ENCODE peak calls at places on chromosomes 7 and 10, in ten cellular contexts. U is body of pancreas, Y is tibial nerve, M is transverse colon, E is endothelial cell of umbilical vein, W is Peyer's patch, R is adrenal gland, J is suprapubic skin, D is A549, Z is H1. F is an unnamed sample.

GRCh38 chr7:44980393-44981034 is 1.7 kb upstream of the MYO1G start:
- DNase-seq in U (no peak), Y (no peak), M (no peak), E (no peak), W (no peak), R (peak), J (no peak), D (no peak), Z (peak), F (peak)

GRCh38 chr10:129971381-129972144 is 7.5 kb upstream of the EBF3 start:
- DNase-seq in U (peak), Y (no peak), M (peak), E (peak), W (no peak), R (peak), J (peak), D (peak), Z (peak), F (no peak)

GRCh38 chr7:19117081-19117869 is at the start of gene TWIST1:
- DNase-seq in U (peak), Y (peak), M (no peak), E (no peak), W (no peak), R (peak), J (peak), D (peak), Z (peak), F (peak)

GRCh38 chr7:44750921-44751571 is 2.4 kb downstream of the ZMIZ2 start:
- DNase-seq in U (peak), Y (no peak), M (peak), E (no peak), W (peak), R (peak), J (no peak), D (no peak), Z (no peak), F (no peak)

GRCh38 chr10:125038637-125039036 is 96.7 kb downstream of the ZRANB1 start:
- DNase-seq in U (peak), Y (no peak), M (peak), E (no peak), W (peak), R (no peak), J (no peak), D (peak), Z (no peak), F (no peak)

GRCh38 chr7:138886501-138886917 is 88.5 kb upstream of the ATP6V0A4 start:
- DNase-seq in U (no peak), Y (no peak), M (no peak), E (peak), W (no peak), R (peak), J (no peak), D (peak), Z (no peak), F (peak)

GRCh38 chr7:117673839-117674238 is 194.0 kb downstream of the CFTR start:
- DNase-seq in U (no peak), Y (no peak), M (no peak), E (peak), W (no peak), R (no peak), J (no peak), D (peak), Z (no peak), F (no peak)

GRCh38 chr10:7218974-7219373 is 191.9 kb downstream of the SFMBT2 start:
- DNase-seq in U (no peak), Y (no peak), M (no peak), E (no peak), W (no peak), R (no peak), J (no peak), D (peak), Z (no peak), F (no peak)

GRCh38 chr7:7569113-7569527 is 2.4 kb downstream of the MIOS start:
- DNase-seq in U (no peak), Y (no peak), M (no peak), E (no peak), W (no peak), R (peak), J (no peak), D (no peak), Z (no peak), F (no peak)

GRCh38 chr10:10798543-10799192 is 219.0 kb upstream of the CELF2 start:
- DNase-seq in U (no peak), Y (no peak), M (no peak), E (peak), W (no peak), R (no peak), J (no peak), D (no peak), Z (peak), F (no peak)

GRCh38 chr10:72316748-72317435 is 37.8 kb downstream of the DNAJB12 start:
- DNase-seq in U (peak), Y (no peak), M (peak), E (peak), W (peak), R (peak), J (no peak), D (peak), Z (no peak), F (no peak)

GRCh38 chr7:10022957-10023356 is 950.7 kb upstream of the PHF14 start:
- DNase-seq in U (peak), Y (no peak), M (no peak), E (peak), W (no peak), R (peak), J (no peak), D (no peak), Z (no peak), F (no peak)

GRCh38 chr10:125514206-125515162 is 168.5 kb downstream of the TEX36 start:
- DNase-seq in U (no peak), Y (no peak), M (no peak), E (no peak), W (no peak), R (peak), J (no peak), D (no peak), Z (no peak), F (peak)

GRCh38 chr7:132553031-132553430 is 23.2 kb downstream of the PLXNA4 start:
- DNase-seq in U (no peak), Y (no peak), M (no peak), E (no peak), W (no peak), R (no peak), J (no peak), D (no peak), Z (no peak), F (no peak)

GRCh38 chr7:22782616-22783232 is 39.9 kb downstream of the TOMM7 start:
- DNase-seq in U (peak), Y (peak), M (peak), E (peak), W (peak), R (peak), J (no peak), D (peak), Z (peak), F (no peak)

GRCh38 chr10:9024210-9024609 is 969.7 kb downstream of the GATA3 start:
- DNase-seq in U (no peak), Y (no peak), M (no peak), E (peak), W (no peak), R (no peak), J (no peak), D (no peak), Z (no peak), F (no peak)

GRCh38 chr10:103765981-103766380 is 89.4 kb downstream of the SH3PXD2A start:
- DNase-seq in U (peak), Y (no peak), M (no peak), E (no peak), W (peak), R (peak), J (no peak), D (no peak), Z (no peak), F (no peak)

GRCh38 chr10:77498210-77498609 is 139.4 kb downstream of the KCNMA1 start:
- DNase-seq in U (peak), Y (no peak), M (no peak), E (no peak), W (no peak), R (no peak), J (no peak), D (no peak), Z (no peak), F (no peak)

GRCh38 chr10:36634916-36635315 is 490.5 kb upstream of the ANKRD30A start:
- DNase-seq in U (no peak), Y (no peak), M (no peak), E (peak), W (no peak), R (no peak), J (no peak), D (no peak), Z (no peak), F (no peak)

GRCh38 chr10:113058175-113058961 is 108.3 kb downstream of the TCF7L2 start:
- DNase-seq in U (no peak), Y (no peak), M (peak), E (peak), W (no peak), R (no peak), J (no peak), D (peak), Z (no peak), F (peak)

GRCh38 chr10:115895196-115895595 is 377.8 kb downstream of the GFRA1 start:
- DNase-seq in U (no peak), Y (no peak), M (no peak), E (no peak), W (no peak), R (no peak), J (no peak), D (no peak), Z (no peak), F (no peak)

GRCh38 chr10:79375321-79376077 is 28.2 kb downstream of the PPIF start:
- DNase-seq in U (peak), Y (no peak), M (no peak), E (no peak), W (peak), R (no peak), J (peak), D (peak), Z (peak), F (no peak)

GRCh38 chr10:116796910-116797513 is 52.3 kb upstream of the ENO4 start:
- DNase-seq in U (peak), Y (peak), M (peak), E (peak), W (peak), R (peak), J (no peak), D (peak), Z (peak), F (peak)

GRCh38 chr7:105808703-105809590 is 67.5 kb downstream of the ATXN7L1 start:
- DNase-seq in U (no peak), Y (no peak), M (peak), E (peak), W (peak), R (peak), J (no peak), D (peak), Z (no peak), F (no peak)

GRCh38 chr7:2079332-2080068 is 153.2 kb downstream of the MAD1L1 start:
- DNase-seq in U (no peak), Y (no peak), M (peak), E (no peak), W (no peak), R (no peak), J (no peak), D (no peak), Z (no peak), F (no peak)

GRCh38 chr7:28626629-28627262 is 214.4 kb downstream of the CREB5 start:
- DNase-seq in U (peak), Y (no peak), M (no peak), E (peak), W (no peak), R (peak), J (no peak), D (peak), Z (peak), F (no peak)

DNA sequence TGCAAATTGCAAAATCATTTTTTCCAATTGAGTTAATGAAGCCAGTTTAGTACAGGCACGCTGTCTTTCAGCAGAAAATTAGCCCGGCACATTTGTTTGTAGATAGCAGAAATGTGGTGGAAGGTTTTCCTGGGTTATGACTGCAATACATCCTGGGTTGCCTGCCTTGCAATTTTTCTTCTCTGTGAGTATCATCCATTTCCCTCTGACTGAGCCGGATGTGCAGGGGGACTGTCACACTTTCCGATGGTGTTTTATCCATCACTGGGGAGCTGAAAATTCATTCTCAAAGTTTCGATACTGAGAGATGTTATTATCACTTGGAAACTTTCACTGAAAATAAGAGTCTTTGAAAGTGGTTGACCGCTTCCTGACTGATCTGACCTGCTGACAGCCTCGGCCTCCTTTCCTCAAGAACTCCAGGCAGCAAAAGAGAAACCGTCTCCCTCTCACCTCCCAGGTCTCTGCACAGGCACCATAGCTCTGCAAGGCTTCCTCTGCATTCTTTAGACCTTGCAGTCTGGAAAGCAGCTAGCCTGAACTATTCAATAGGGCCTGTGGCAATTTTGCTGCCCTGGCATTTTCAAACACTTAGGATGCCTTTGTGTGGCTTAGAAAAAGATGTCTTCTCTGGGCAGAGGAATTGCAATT is 320.8 kb upstream of the NRP1 start:
- DNase-seq in U (no peak), Y (no peak), M (no peak), E (no peak), W (no peak), R (no peak), J (no peak), D (no peak), Z (no peak), F (no peak)
- H3K4me3 ChIP-seq in U (no peak), Y (no peak), M (no peak), E (no peak), W (no peak), R (no peak), J (no peak), D (no peak), Z (no peak), F (no peak)

GRCh38 chr7:27362026-27362425 is 119.4 kb downstream of the EVX1 start:
- DNase-seq in U (no peak), Y (no peak), M (no peak), E (no peak), W (no peak), R (no peak), J (no peak), D (no peak), Z (no peak), F (no peak)
- TF ChIP-seq POLR2A in U (no peak), Y (no peak), M (no peak), E (no peak), W (no peak), R (no peak), J (no peak), D (no peak), Z (no peak), F (no peak)

DNA sequence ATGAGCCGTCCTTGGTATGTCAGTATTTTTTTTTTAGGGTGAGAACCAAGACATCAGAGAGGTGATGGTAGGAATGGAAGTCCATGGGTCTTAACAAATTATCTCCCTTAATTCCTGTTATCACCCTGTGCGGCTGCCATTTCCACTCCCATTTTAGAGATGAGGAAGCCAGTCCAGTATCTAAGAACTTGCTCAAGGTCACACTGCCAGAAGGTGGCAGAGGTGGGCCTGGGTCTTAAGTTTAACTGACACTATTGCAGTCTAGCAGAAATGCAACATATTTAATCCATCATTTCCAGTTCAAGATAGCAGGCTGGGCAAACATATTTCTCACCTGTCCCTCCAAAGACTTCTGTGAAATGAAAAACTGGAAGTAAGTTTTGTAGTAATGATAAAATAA is 108.3 kb downstream of the GLI3 start:
- DNase-seq in U (no peak), Y (no peak), M (no peak), E (peak), W (no peak), R (no peak), J (no peak), D (peak), Z (no peak), F (no peak)
- TF ChIP-seq CTCF in U (no peak), Y (no peak), M (no peak), E (peak), W (no peak), R (no peak), J (no peak), D (no peak), Z (peak), F (no peak)

GRCh38 chr10:90213346-90213745 is 512.0 kb downstream of the KIF20B start:
- DNase-seq in U (no peak), Y (no peak), M (no peak), E (no peak), W (no peak), R (no peak), J (no peak), D (no peak), Z (no peak), F (no peak)
- H3K4me3 ChIP-seq in U (no peak), Y (no peak), M (no peak), E (no peak), W (no peak), R (no peak), J (no peak), D (no peak), Z (no peak), F (no peak)

GRCh38 chr10:87817873-87818504 is at the start of gene ATAD1:
- DNase-seq in U (peak), Y (peak), M (peak), E (peak), W (peak), R (peak), J (peak), D (peak), Z (peak), F (peak)
- TF ChIP-seq POLR2A in U (peak), Y (peak), M (peak), E (peak), W (peak), R (peak), J (peak), D (peak), Z (peak), F (no peak)

GRCh38 chr7:96228760-96229159 is 93.1 kb downstream of the SLC25A13 start:
- DNase-seq in U (no peak), Y (no peak), M (no peak), E (no peak), W (no peak), R (no peak), J (no peak), D (no peak), Z (no peak), F (no peak)

GRCh38 chr7:96225251-96225650 is 96.6 kb downstream of the SLC25A13 start:
- DNase-seq in U (no peak), Y (no peak), M (no peak), E (no peak), W (no peak), R (no peak), J (no peak), D (no peak), Z (no peak), F (no peak)

GRCh38 chr7:96224073-96224472 is 97.8 kb downstream of the SLC25A13 start:
- DNase-seq in U (no peak), Y (no peak), M (no peak), E (no peak), W (no peak), R (no peak), J (no peak), D (no peak), Z (no peak), F (no peak)

GRCh38 chr7:96221888-96222287 is 100.0 kb downstream of the SLC25A13 start:
- DNase-seq in U (no peak), Y (no peak), M (no peak), E (no peak), W (no peak), R (no peak), J (no peak), D (no peak), Z (no peak), F (no peak)

DNA sequence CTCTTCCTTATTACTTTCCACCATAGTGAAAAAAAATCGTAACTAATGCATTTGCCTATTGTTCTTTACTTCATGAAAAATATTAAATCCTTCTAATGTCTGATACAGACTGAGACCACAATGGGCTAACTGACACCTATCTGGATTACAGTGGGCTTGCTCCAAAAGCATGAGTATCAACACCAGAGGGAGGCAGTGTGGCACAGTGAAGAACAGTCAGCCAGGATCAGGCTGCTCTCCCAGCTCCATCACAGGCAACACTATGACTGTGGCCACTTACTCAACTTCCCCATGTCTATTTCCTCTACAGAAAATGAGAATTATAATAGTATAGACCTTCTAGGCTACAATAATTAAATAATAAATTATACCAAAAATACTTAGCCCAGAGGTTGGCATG is 97.2 kb downstream of the SLC25A13 start:
- DNase-seq in U (no peak), Y (no peak), M (no peak), E (peak), W (no peak), R (no peak), J (no peak), D (peak), Z (no peak), F (no peak)
- TF ChIP-seq CTCF in U (no peak), Y (no peak), M (no peak), E (peak), W (no peak), R (no peak), J (no peak), D (peak), Z (peak), F (no peak)

DNA sequence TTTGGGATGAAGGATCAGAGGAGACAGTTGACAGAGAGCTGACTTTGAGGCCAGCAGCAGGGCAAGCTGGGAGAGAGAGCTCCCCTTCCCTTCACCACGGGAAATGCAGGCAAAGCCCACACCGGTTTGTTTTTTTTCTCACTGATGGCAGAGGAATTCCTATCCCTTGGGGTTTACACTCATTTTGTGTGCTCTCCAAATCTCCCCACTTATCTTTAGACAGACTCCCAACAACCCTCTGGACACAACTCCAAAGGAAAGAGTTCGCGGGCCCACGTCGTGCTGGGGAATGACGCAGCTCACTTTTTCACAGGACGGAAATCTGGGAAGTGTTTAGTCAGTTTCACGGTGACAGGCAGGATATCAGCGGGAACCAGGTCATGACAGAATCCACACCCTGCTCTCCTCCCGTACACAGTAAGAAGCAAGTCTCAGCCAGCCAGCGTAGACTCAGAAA is 68.3 kb upstream of the FAM171A1 start:
- DNase-seq in U (peak), Y (no peak), M (peak), E (peak), W (no peak), R (peak), J (no peak), D (peak), Z (no peak), F (peak)
- H3K4me3 ChIP-seq in U (no peak), Y (peak), M (peak), E (no peak), W (no peak), R (no peak), J (peak), D (peak), Z (no peak), F (no peak)

GRCh38 chr10:102422586-102423129 is 2.0 kb downstream of the FBXL15 start:
- DNase-seq in U (peak), Y (peak), M (peak), E (peak), W (peak), R (peak), J (no peak), D (peak), Z (peak), F (peak)
- TF ChIP-seq POLR2A in U (no peak), Y (no peak), M (no peak), E (peak), W (peak), R (no peak), J (no peak), D (no peak), Z (no peak), F (no peak)

GRCh38 chr10:96334888-96335526 is 23.8 kb downstream of the OPALIN start:
- DNase-seq in U (peak), Y (no peak), M (no peak), E (peak), W (peak), R (peak), J (no peak), D (peak), Z (peak), F (no peak)
- TF ChIP-seq CTCF in U (peak), Y (peak), M (peak), E (peak), W (peak), R (peak), J (peak), D (peak), Z (peak), F (no peak)

GRCh38 chr7:54664235-54665228 is 94.5 kb downstream of the SEC61G start:
- DNase-seq in U (peak), Y (no peak), M (peak), E (peak), W (no peak), R (peak), J (no peak), D (peak), Z (peak), F (no peak)
- H3K4me3 ChIP-seq in U (no peak), Y (peak), M (peak), E (no peak), W (peak), R (no peak), J (peak), D (peak), Z (peak), F (no peak)